ENCODE peak calls at places on chromosome 21, in ten cellular contexts. G, K, Z, L, Q, S, W, F, H and Y are unnamed samples.

GRCh38 chr21:45837936-45838335 is 143.6 kb upstream of the COL6A1 start:
- DNase-seq in G (no peak), K (no peak), Z (no peak), L (no peak), Q (no peak), S (no peak), W (no peak), F (no peak), H (no peak), Y (no peak)

GRCh38 chr21:44407493-44407892 is 47.8 kb upstream of the LRRC3 start:
- DNase-seq in G (no peak), K (no peak), Z (no peak), L (no peak), Q (no peak), S (no peak), W (no peak), F (no peak), H (no peak), Y (peak)

GRCh38 chr21:26811031-26811430 is 34.2 kb downstream of the ADAMTS1 start:
- DNase-seq in G (no peak), K (no peak), Z (no peak), L (no peak), Q (no peak), S (no peak), W (peak), F (no peak), H (no peak), Y (no peak)

GRCh38 chr21:34100789-34101188 is 27.4 kb downstream of the MRPS6 start:
- DNase-seq in G (no peak), K (no peak), Z (no peak), L (no peak), Q (no peak), S (no peak), W (no peak), F (no peak), H (no peak), Y (no peak)

GRCh38 chr21:25985990-25986389 is 184.6 kb downstream of the APP start:
- DNase-seq in G (no peak), K (no peak), Z (no peak), L (no peak), Q (no peak), S (no peak), W (no peak), F (no peak), H (no peak), Y (no peak)

GRCh38 chr21:34510148-34511142 is 1.6 kb downstream of the KCNE1 start:
- DNase-seq in G (no peak), K (peak), Z (peak), L (peak), Q (no peak), S (peak), W (peak), F (peak), H (peak), Y (peak)

GRCh38 chr21:17343055-17343454 is 169.8 kb upstream of the CXADR start:
- DNase-seq in G (no peak), K (no peak), Z (peak), L (peak), Q (no peak), S (no peak), W (peak), F (no peak), H (peak), Y (no peak)

GRCh38 chr21:22993822-22994574 is 1995.8 kb downstream of the NCAM2 start:
- DNase-seq in G (no peak), K (no peak), Z (no peak), L (no peak), Q (no peak), S (no peak), W (no peak), F (no peak), H (no peak), Y (no peak)

GRCh38 chr21:44297525-44298290 is 2.1 kb upstream of the PFKL start:
- DNase-seq in G (peak), K (peak), Z (peak), L (peak), Q (peak), S (peak), W (peak), F (peak), H (peak), Y (peak)